ENCODE peak calls at places on chromosomes 2 and 18, in four cellular contexts. J is GM12878, R is HepG2, M is K562. H is an unnamed sample.

GRCh38 chr2:227460079-227460485 is 11.9 kb upstream of the AGFG1 start:
- DNase-seq in J (no peak), R (no peak), M (peak), H (no peak)

GRCh38 chr2:55010149-55010591 is 40.1 kb downstream of the RTN4 start:
- DNase-seq in J (peak), R (no peak), M (peak), H (no peak)

GRCh38 chr2:98985905-98986666 is 50.1 kb upstream of the CRACDL start:
- DNase-seq in J (no peak), R (no peak), M (no peak), H (no peak)

GRCh38 chr2:121650554-121650930 is 1.3 kb upstream of the CLASP1 start:
- DNase-seq in J (no peak), R (no peak), M (peak), H (peak)

GRCh38 chr2:25971596-25971995 is 10.7 kb downstream of the KIF3C start:
- DNase-seq in J (no peak), R (no peak), M (no peak), H (no peak)

GRCh38 chr2:155727097-155727906 is 605.2 kb downstream of the NR4A2 start:
- DNase-seq in J (no peak), R (no peak), M (no peak), H (no peak)

GRCh38 chr2:6967301-6967700 is 50.1 kb downstream of the RNF144A start:
- DNase-seq in J (no peak), R (no peak), M (no peak), H (no peak)

GRCh38 chr2:201235865-201236811 is 24.2 kb upstream of the CASP8 start:
- DNase-seq in J (no peak), R (peak), M (peak), H (peak)

GRCh38 chr2:72131916-72132841 is 15.5 kb downstream of the CYP26B1 start:
- DNase-seq in J (no peak), R (no peak), M (no peak), H (no peak)

GRCh38 chr2:232890896-232891601 is 21.0 kb downstream of the SNORC start:
- DNase-seq in J (no peak), R (no peak), M (peak), H (peak)

GRCh38 chr2:237434916-237435315 is 21.0 kb upstream of the COL6A3 start:
- DNase-seq in J (no peak), R (no peak), M (peak), H (no peak)

GRCh38 chr2:127359520-127359919 is 28.3 kb downstream of the MAP3K2 start:
- DNase-seq in J (no peak), R (no peak), M (peak), H (no peak)

GRCh38 chr2:236998250-236998649 is 87.4 kb upstream of the COPS8 start:
- DNase-seq in J (no peak), R (no peak), M (no peak), H (no peak)

GRCh38 chr2:226797989-226798421 is 1.6 kb downstream of the IRS1 start:
- DNase-seq in J (no peak), R (no peak), M (no peak), H (peak)

GRCh38 chr2:12774381-12774780 is 57.6 kb downstream of the TRIB2 start:
- DNase-seq in J (no peak), R (no peak), M (no peak), H (no peak)

GRCh38 chr2:15991231-15991630 is 50.9 kb downstream of the MYCN start:
- DNase-seq in J (no peak), R (no peak), M (no peak), H (no peak)

GRCh38 chr18:79818631-79819030 is 20.9 kb downstream of the KCNG2 start:
- DNase-seq in J (no peak), R (no peak), M (no peak), H (no peak)

GRCh38 chr18:73235491-73235890 is 367.7 kb upstream of the NETO1 start:
- DNase-seq in J (peak), R (peak), M (no peak), H (no peak)

GRCh38 chr2:219643084-219643473 is 15.6 kb downstream of the SLC4A3 start:
- DNase-seq in J (no peak), R (no peak), M (no peak), H (no peak)

GRCh38 chr2:8004250-8004681 is 677.6 kb upstream of the ID2 start:
- DNase-seq in J (no peak), R (no peak), M (peak), H (no peak)

GRCh38 chr2:30315391-30316055 is 84.2 kb downstream of the LBH start:
- DNase-seq in J (no peak), R (no peak), M (no peak), H (no peak)

GRCh38 chr2:235008584-235009044 is 56.8 kb downstream of the SH3BP4 start:
- DNase-seq in J (no peak), R (peak), M (no peak), H (no peak)

GRCh38 chr2:195664528-195664927 is 7.5 kb downstream of the SLC39A10 start:
- DNase-seq in J (no peak), R (no peak), M (no peak), H (no peak)

GRCh38 chr18:69865656-69866241 is 81.9 kb downstream of the CD226 start:
- DNase-seq in J (no peak), R (no peak), M (no peak), H (no peak)

GRCh38 chr2:27878825-27879224 is 11.4 kb downstream of the RBKS start:
- DNase-seq in J (no peak), R (no peak), M (no peak), H (no peak)

GRCh38 chr2:149744845-149745244 is 157.3 kb upstream of the MMADHC start:
- DNase-seq in J (no peak), R (no peak), M (no peak), H (no peak)

GRCh38 chr2:187842978-187843847 is 289.0 kb upstream of the TFPI start:
- DNase-seq in J (no peak), R (peak), M (peak), H (no peak)

DNA sequence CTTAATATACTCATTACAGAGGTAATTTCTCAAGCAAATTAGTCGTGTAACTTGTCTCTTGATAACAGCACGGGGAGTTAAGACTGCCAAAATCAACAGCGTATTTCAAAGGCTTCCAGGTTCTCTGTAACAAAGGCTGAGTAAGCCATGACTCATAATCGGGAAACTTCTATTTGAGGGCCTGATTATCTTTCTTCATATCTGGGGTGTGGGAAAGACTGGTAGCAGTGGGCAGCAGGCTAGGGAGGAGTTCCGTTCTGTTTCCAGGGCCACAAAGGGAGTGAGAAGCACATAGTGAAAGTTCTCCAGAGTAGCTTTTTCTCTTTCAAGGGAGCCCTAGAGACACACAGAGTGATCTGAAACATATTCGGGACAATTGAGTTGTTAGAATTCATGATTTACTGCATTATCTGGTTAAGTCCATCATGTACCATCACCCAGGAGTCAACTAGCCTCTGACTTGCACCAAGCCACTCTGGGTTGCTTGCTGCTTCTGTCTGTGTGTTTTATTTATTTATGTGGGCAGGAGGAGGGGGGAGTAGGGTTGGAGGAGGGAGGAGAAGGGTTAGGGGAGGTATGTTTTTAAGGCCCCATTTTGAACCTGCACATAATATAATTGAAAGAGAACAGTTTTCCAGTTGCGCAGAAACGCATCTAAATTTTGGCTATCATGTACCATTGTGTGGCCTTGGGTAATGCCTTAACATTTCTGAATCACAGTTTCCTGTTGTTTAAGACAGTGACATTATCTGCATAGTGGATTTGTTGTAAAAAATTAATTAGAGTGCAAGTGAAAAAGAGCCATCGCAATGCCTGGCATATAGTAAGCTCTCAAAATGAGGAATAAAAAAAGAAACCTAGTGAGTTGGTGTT is 80.5 kb upstream of the ITPRID2 start:
- DNase-seq in J (no peak), R (peak), M (peak), H (no peak)
- TF ChIP-seq ETV6 in J (no peak), R (no peak), M (no peak), H (no peak)

DNA sequence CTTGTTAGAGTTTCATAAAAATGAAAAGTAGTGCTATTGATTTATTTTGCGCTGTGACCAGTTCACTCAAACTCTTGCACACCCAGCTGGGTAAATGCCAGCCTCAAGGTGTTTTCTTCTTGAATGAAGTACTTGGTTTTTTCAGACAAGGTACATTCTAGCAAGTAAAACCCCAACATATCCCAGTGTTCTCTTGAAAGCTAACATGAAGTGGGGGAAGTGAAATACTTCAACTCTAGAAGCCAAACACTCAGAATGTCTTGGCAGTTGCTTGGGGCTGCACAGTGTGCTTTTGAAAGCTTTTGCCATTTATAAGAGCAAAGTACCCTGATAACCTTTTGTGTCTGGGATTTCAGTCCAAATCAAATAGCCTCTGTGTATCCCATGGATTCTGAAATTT is 13.4 kb downstream of the NPAS2 start:
- DNase-seq in J (no peak), R (no peak), M (no peak), H (no peak)
- TF ChIP-seq ATF3 in J (no peak), R (no peak), M (no peak), H (no peak)

DNA sequence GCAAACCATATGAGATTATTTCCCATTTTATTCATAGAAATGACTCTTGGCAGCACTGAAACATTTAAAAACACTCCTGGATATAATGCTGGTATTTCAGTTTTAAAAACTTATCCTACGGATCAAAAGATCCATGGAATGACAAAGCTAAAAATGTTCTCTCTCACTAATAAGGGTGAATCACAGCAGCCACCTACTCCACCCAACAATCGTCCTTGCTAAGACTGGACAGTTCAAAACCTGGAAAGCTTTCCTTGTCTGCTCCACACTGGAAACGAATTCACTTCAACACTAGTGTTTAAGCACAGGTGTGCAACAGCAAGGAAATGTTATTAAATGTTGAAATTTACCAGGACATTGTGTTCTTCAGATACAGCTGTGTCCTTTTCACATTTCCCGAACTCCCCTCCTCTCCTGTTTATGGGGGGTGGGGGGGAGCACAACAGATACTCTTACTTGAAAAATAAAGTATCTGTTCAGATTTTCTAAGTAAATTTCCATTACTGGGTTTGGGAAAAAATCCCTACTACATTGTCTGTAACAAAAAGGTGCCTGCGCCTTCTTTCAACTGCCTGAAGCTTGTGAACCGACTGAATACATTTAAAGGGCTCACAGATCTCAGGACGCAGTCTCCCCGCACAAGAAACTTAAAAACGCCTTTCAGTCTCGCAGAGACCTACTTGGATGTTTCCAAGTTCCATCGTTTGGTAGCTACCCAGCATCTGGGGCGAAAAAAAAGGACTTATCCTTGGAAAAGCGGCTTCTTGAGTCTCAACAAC is 1.4 kb downstream of the YWHAQ start:
- DNase-seq in J (no peak), R (no peak), M (peak), H (no peak)
- TF ChIP-seq ETV6 in J (no peak), R (no peak), M (no peak), H (no peak)

GRCh38 chr2:224819075-224819474 is 102.9 kb upstream of the CCDC195 start:
- DNase-seq in J (no peak), R (no peak), M (no peak), H (no peak)

GRCh38 chr2:224820283-224820991 is 104.3 kb upstream of the CCDC195 start:
- DNase-seq in J (no peak), R (no peak), M (no peak), H (no peak)

GRCh38 chr2:224817676-224818075 is 101.5 kb upstream of the CCDC195 start:
- DNase-seq in J (no peak), R (no peak), M (no peak), H (no peak)

DNA sequence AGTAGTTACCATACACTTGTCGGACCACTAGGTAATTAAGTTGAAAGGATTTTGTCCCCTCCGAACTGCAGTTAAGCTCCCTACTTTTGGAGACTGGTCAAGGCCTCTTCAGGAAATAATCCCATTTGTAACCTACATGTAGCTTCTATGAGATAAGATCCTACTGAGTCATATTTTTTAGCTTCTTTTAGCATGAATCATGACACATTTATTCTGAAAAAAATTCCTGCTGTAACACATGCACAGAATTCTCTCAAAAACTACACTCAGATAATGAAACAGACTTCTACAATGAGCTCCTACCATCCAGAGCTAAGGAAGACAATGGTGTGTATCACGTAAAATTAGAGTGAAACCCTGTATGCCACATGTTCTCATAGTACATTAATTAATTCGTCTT is 100.7 kb upstream of the CCDC195 start:
- DNase-seq in J (no peak), R (peak), M (no peak), H (no peak)
- TF ChIP-seq ATF3 in J (no peak), R (no peak), M (no peak), H (no peak)

DNA sequence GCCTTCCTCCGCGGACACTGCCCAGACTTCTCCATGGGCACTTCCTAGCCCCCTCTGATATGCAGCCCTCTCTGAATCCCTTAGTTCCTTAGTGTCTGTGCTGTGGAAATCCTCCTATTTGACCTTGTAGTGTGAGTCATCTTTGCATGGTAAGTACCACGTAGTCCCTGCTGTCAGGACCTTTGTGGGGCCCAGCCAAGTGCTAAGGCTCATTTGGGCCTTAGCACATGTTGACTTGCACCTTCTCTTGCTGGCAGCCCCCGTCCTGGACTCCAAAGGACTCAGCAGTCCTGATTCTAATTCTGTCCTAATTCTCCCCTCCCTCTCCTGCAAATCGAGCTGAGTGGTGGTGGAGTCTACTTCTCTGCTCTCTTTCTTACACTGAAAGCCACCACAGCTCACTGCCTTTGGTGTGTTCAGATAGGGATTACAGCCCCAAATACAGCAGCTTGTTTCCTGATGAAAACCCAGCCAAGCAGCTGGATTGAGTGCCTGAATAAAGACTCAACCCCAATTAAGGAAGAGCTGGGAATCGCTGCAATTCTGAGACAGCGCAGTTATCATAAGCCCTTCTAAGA is 215.4 kb upstream of the TNP1 start:
- DNase-seq in J (no peak), R (no peak), M (peak), H (no peak)
- TF ChIP-seq ETV6 in J (no peak), R (no peak), M (no peak), H (no peak)

H was measured in WTC11.